ENCODE peak calls at places on chromosomes 6 and 20, in eight cellular contexts. W, G, V, U, K, T, D and I are unnamed samples. For H3K4me1, the result is how much of the 10 kb centered on the place peaks cover.

GRCh38 chr6:139743629-139744028 is 369.2 kb upstream of the CITED2 start:
- DNase-seq in W (no peak), G (no peak), V (no peak), U (peak), K (no peak), T (no peak), D (no peak), I (no peak)

GRCh38 chr6:3876866-3877265 is 27.7 kb downstream of the FAM50B start:
- DNase-seq in W (no peak), G (no peak), V (no peak), U (no peak), K (no peak), T (no peak), D (no peak), I (no peak)

GRCh38 chr6:11585426-11586016 is 48.0 kb downstream of the TMEM170B start:
- DNase-seq in W (no peak), G (no peak), V (peak), U (peak), K (no peak), T (no peak), D (no peak), I (no peak)

GRCh38 chr20:4135385-4136077 is 120.2 kb upstream of the RNF24 start:
- DNase-seq in W (no peak), G (no peak), V (no peak), U (peak), K (peak), T (no peak), D (no peak), I (no peak)

GRCh38 chr20:1299522-1299921 is 29.4 kb downstream of the SDCBP2 start:
- DNase-seq in W (no peak), G (peak), V (no peak), U (peak), K (no peak), T (no peak), D (no peak), I (no peak)

GRCh38 chr20:58287638-58288037 is 21.9 kb upstream of the RAB22A start:
- DNase-seq in W (no peak), G (no peak), V (no peak), U (no peak), K (no peak), T (no peak), D (no peak), I (no peak)

GRCh38 chr6:12436683-12437082 is 146.5 kb downstream of the EDN1 start:
- DNase-seq in W (no peak), G (no peak), V (no peak), U (no peak), K (no peak), T (no peak), D (no peak), I (no peak)

GRCh38 chr20:15528386-15529111 is 1044.7 kb downstream of the KIF16B start:
- DNase-seq in W (no peak), G (no peak), V (no peak), U (no peak), K (no peak), T (no peak), D (no peak), I (peak)

GRCh38 chr20:56111951-56112730 is 106.8 kb upstream of the CBLN4 start:
- DNase-seq in W (no peak), G (no peak), V (no peak), U (no peak), K (no peak), T (no peak), D (no peak), I (no peak)

GRCh38 chr20:50302463-50303041 is 111.9 kb downstream of the CEBPB start:
- DNase-seq in W (no peak), G (peak), V (no peak), U (no peak), K (no peak), T (no peak), D (peak), I (peak)

GRCh38 chr6:15246217-15247211 is 645 bp downstream of the JARID2 start:
- DNase-seq in W (no peak), G (no peak), V (no peak), U (no peak), K (no peak), T (no peak), D (no peak), I (no peak)
- H3K4me1 ChIP-seq in W (under half), G (under half), V (under half), U (under half), K (under half), T (under half), D (under half), I (under half)

DNA sequence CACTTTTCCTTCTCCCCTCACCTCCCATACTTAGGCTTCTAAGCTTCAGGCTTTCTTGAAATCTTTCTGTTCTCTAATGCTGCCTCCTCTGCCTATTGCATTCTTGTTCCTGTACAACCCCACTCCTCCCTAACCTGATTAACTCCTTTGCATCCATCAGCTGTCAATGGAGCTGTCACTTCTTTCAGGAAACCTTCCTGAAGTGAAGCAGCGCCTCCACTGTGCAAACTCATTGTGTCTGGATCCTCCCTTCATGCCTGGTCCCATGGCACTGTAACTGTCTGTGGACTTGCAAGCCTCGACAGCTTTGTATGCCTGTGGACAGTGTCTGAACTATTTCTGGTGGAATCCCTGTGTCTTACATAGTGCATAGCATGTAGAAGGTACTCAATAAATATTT is 185.0 kb downstream of the HS3ST5 start:
- DNase-seq in W (no peak), G (no peak), V (no peak), U (no peak), K (no peak), T (no peak), D (no peak), I (no peak)
- TF ChIP-seq EP300 in W (no peak), G (no peak), V (no peak), U (no peak), K (no peak), T (no peak), D (no peak), I (no peak)

GRCh38 chr6:100163035-100163434 is 169.0 kb upstream of the MCHR2 start:
- DNase-seq in W (no peak), G (no peak), V (no peak), U (no peak), K (no peak), T (no peak), D (no peak), I (no peak)
- H3K4me1 ChIP-seq in W (under half), G (under half), V (under half), U (under half), K (under half), T (under half), D (under half), I (under half)

GRCh38 chr6:88867841-88868558 is 95.4 kb downstream of the RNGTT start:
- DNase-seq in W (no peak), G (no peak), V (no peak), U (peak), K (no peak), T (no peak), D (no peak), I (no peak)
- TF ChIP-seq EP300 in W (no peak), G (no peak), V (no peak), U (no peak), K (no peak), T (no peak), D (no peak), I (no peak)

GRCh38 chr6:30727920-30728605 is 7.9 kb downstream of the TUBB start:
- DNase-seq in W (no peak), G (no peak), V (no peak), U (no peak), K (no peak), T (no peak), D (no peak), I (no peak)

GRCh38 chr6:30722280-30723112 is 2.3 kb downstream of the TUBB start:
- DNase-seq in W (peak), G (peak), V (no peak), U (peak), K (peak), T (no peak), D (peak), I (peak)

GRCh38 chr6:30726506-30727413 is 6.6 kb downstream of the TUBB start:
- DNase-seq in W (no peak), G (no peak), V (no peak), U (no peak), K (no peak), T (no peak), D (no peak), I (no peak)

GRCh38 chr6:30725713-30726505 is 5.8 kb downstream of the TUBB start:
- DNase-seq in W (no peak), G (no peak), V (no peak), U (no peak), K (no peak), T (no peak), D (no peak), I (no peak)

DNA sequence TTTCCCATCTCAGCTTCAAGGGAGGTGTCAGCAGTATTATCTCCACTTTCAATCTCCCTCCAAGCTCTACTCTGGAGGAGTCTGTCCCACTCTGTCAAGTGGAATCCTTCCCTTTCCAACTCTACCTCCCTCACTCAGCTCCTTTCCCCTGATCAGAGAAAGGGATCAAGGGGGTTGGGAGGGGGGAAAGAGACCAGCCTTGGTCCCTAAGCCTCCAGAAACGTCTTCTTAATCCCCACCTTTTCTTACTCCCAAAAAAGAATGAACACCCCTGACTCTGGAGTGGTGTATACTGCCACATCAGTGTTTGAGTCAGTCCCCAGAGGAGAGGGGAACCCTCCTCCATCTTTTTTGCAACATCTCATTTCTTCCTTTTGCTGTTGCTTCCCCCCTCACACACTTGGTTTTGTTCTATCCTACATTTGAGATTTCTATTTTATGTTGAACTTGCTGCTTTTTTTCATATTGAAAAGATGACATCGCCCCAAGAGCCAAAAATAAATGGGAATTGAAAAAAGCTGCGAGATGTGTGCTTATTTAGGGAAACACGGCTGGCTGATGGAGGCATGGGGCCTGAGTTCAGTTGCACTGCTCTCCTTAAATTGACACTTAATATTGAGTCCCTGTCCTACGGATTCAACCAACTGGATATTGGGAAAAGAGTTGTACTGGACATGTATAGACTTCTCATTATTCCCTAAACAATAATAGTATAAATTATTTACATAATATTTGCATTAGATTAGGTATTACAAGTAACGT is 4.9 kb downstream of the TUBB start:
- DNase-seq in W (no peak), G (no peak), V (no peak), U (no peak), K (no peak), T (no peak), D (no peak), I (no peak)
- H3K4me1 ChIP-seq in W (under half), G (under half), V (under half), U (half or more), K (under half), T (under half), D (under half), I (under half)

DNA sequence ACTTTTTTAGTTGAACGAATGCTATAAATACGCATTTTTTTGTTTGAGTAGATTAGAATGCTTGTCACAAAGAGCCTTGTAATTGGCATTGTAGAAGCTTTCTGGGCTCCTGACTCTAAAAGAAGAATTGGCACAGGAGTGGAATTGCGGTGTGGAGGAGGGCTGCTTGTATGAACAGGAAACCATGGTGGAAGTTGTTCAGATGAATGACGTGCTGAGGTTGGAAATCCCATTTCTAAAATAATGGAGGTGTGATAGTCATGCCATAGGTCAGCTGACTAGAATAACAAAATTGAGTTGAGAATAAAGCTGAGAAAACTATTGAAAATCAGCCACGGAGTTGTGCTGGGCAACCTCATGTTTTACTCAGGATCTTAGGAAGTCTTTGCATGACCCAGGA is 174.9 kb downstream of the QKI start:
- DNase-seq in W (no peak), G (no peak), V (no peak), U (no peak), K (no peak), T (no peak), D (no peak), I (no peak)
- TF ChIP-seq EP300 in W (no peak), G (no peak), V (no peak), U (no peak), K (no peak), T (no peak), D (no peak), I (no peak)

DNA sequence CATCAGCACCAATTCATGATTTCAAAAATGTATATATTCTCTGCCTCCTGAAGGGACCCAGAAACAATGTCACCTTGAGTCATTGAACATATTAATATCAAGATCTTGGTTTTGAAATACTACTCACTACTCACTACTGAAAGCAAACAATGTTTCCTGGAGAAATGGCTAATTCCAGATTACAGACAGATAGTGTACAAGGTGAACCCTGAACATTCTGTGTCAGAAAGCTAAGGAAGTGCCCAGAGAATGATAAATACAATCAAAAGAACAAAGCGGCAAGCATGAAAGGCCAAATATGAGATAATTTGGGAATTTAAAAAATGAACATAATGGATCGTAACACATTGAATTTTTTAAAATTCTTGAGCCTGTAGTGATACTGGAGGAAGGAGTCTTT is 101.5 kb upstream of the TENT5A start:
- DNase-seq in W (no peak), G (no peak), V (no peak), U (no peak), K (no peak), T (no peak), D (no peak), I (no peak)
- H3K4me1 ChIP-seq in W (under half), G (under half), V (under half), U (under half), K (under half), T (under half), D (under half), I (under half)

GRCh38 chr6:53673138-53673801 is 7.7 kb upstream of the KLHL31 start:
- DNase-seq in W (no peak), G (no peak), V (no peak), U (peak), K (no peak), T (no peak), D (no peak), I (no peak)
- TF ChIP-seq EP300 in W (no peak), G (no peak), V (no peak), U (no peak), K (no peak), T (no peak), D (no peak), I (no peak)